ENCODE peak calls at places on chromosome 15, in five cellular contexts. One of them, this sample, is unnamed. For H3K27me3, the result is how much of the 10 kb centered on the place peaks cover.

GRCh38 chr15:81813215-81813614 is 232.6 kb downstream of the MEX3B start:
- DNase-seq in tibial nerve: no peak
- DNase-seq in pancreas: no peak
- DNase-seq in left lung: no peak
- DNase-seq in left ventricle myocardium inferior: no peak
- DNase-seq in this sample: no peak

GRCh38 chr15:38216763-38217162 is 35.9 kb upstream of the SPRED1 start:
- DNase-seq in tibial nerve: no peak
- DNase-seq in pancreas: no peak
- DNase-seq in left lung: no peak
- DNase-seq in left ventricle myocardium inferior: no peak
- DNase-seq in this sample: no peak

GRCh38 chr15:25173241-25174028 is 218.6 kb downstream of the SNRPN start:
- DNase-seq in tibial nerve: no peak
- DNase-seq in pancreas: peak
- DNase-seq in left lung: no peak
- DNase-seq in left ventricle myocardium inferior: no peak
- DNase-seq in this sample: peak

GRCh38 chr15:99954361-99955180 is 221.3 kb upstream of the LYSMD4 start:
- DNase-seq in tibial nerve: peak
- DNase-seq in pancreas: no peak
- DNase-seq in left lung: peak
- DNase-seq in left ventricle myocardium inferior: no peak
- DNase-seq in this sample: no peak

GRCh38 chr15:41806291-41807181 is 21.4 kb upstream of the JMJD7 start:
- DNase-seq in tibial nerve: no peak
- DNase-seq in pancreas: no peak
- DNase-seq in left lung: peak
- DNase-seq in left ventricle myocardium inferior: peak
- DNase-seq in this sample: no peak

GRCh38 chr15:44308874-44309273 is 20.4 kb downstream of the GOLM2 start:
- DNase-seq in tibial nerve: no peak
- DNase-seq in pancreas: no peak
- DNase-seq in left lung: no peak
- DNase-seq in left ventricle myocardium inferior: no peak
- DNase-seq in this sample: no peak

GRCh38 chr15:39880718-39881387 is 39.2 kb downstream of the GPR176 start:
- DNase-seq in tibial nerve: no peak
- DNase-seq in pancreas: no peak
- DNase-seq in left lung: no peak
- DNase-seq in left ventricle myocardium inferior: no peak
- DNase-seq in this sample: no peak

GRCh38 chr15:28114114-28114455 is 15.0 kb upstream of the OCA2 start:
- DNase-seq in tibial nerve: no peak
- DNase-seq in pancreas: no peak
- DNase-seq in left lung: no peak
- DNase-seq in left ventricle myocardium inferior: no peak
- DNase-seq in this sample: no peak

GRCh38 chr15:75058127-75058905 is 34.9 kb downstream of the PPCDC start:
- DNase-seq in tibial nerve: no peak
- DNase-seq in pancreas: no peak
- DNase-seq in left lung: no peak
- DNase-seq in left ventricle myocardium inferior: no peak
- DNase-seq in this sample: no peak

GRCh38 chr15:33007295-33007855 is 187.1 kb downstream of the FMN1 start:
- DNase-seq in tibial nerve: no peak
- DNase-seq in pancreas: no peak
- DNase-seq in left lung: no peak
- DNase-seq in left ventricle myocardium inferior: no peak
- DNase-seq in this sample: no peak

GRCh38 chr15:66285462-66286280 is 7.7 kb upstream of the DIS3L start:
- DNase-seq in tibial nerve: no peak
- DNase-seq in pancreas: no peak
- DNase-seq in left lung: no peak
- DNase-seq in left ventricle myocardium inferior: no peak
- DNase-seq in this sample: no peak

GRCh38 chr15:74633781-74634180 is 18.1 kb downstream of the CLK3 start:
- DNase-seq in tibial nerve: no peak
- DNase-seq in pancreas: no peak
- DNase-seq in left lung: no peak
- DNase-seq in left ventricle myocardium inferior: no peak
- DNase-seq in this sample: no peak

GRCh38 chr15:93466380-93466779 is 377.4 kb upstream of the RGMA start:
- DNase-seq in tibial nerve: no peak
- DNase-seq in pancreas: no peak
- DNase-seq in left lung: no peak
- DNase-seq in left ventricle myocardium inferior: no peak
- DNase-seq in this sample: no peak

GRCh38 chr15:45199136-45199810 is 11.5 kb upstream of the SHF start:
- DNase-seq in tibial nerve: peak
- DNase-seq in pancreas: no peak
- DNase-seq in left lung: no peak
- DNase-seq in left ventricle myocardium inferior: no peak
- DNase-seq in this sample: peak

GRCh38 chr15:63870043-63870394 is 36.3 kb upstream of the HERC1 start:
- DNase-seq in tibial nerve: no peak
- DNase-seq in pancreas: no peak
- DNase-seq in left lung: no peak
- DNase-seq in left ventricle myocardium inferior: no peak
- DNase-seq in this sample: no peak

GRCh38 chr15:38842991-38843610 is 278.5 kb upstream of the RASGRP1 start:
- DNase-seq in tibial nerve: no peak
- DNase-seq in pancreas: no peak
- DNase-seq in left lung: no peak
- DNase-seq in left ventricle myocardium inferior: no peak
- DNase-seq in this sample: no peak

GRCh38 chr15:43214592-43215295 is 6.1 kb downstream of the EPB42 start:
- DNase-seq in tibial nerve: no peak
- DNase-seq in pancreas: no peak
- DNase-seq in left lung: no peak
- DNase-seq in left ventricle myocardium inferior: no peak
- DNase-seq in this sample: no peak

GRCh38 chr15:64857421-64857820 is 15.7 kb downstream of the PLEKHO2 start:
- DNase-seq in tibial nerve: no peak
- DNase-seq in pancreas: no peak
- DNase-seq in left lung: no peak
- DNase-seq in left ventricle myocardium inferior: no peak
- DNase-seq in this sample: no peak

GRCh38 chr15:66704783-66705113 is 2.7 kb downstream of the SMAD6 start:
- DNase-seq in tibial nerve: no peak
- DNase-seq in pancreas: peak
- DNase-seq in left lung: peak
- DNase-seq in left ventricle myocardium inferior: no peak
- DNase-seq in this sample: no peak

GRCh38 chr15:89203705-89204273 is 17.6 kb downstream of the RLBP1 start:
- DNase-seq in tibial nerve: no peak
- DNase-seq in pancreas: no peak
- DNase-seq in left lung: no peak
- DNase-seq in left ventricle myocardium inferior: no peak
- DNase-seq in this sample: no peak

GRCh38 chr15:81033508-81033907 is 32.8 kb downstream of the TLNRD1 start:
- DNase-seq in tibial nerve: no peak
- DNase-seq in pancreas: no peak
- DNase-seq in left lung: no peak
- DNase-seq in left ventricle myocardium inferior: no peak
- DNase-seq in this sample: no peak

GRCh38 chr15:62896969-62897486 is 145.5 kb upstream of the TPM1 start:
- DNase-seq in tibial nerve: peak
- DNase-seq in pancreas: peak
- DNase-seq in left lung: peak
- DNase-seq in left ventricle myocardium inferior: peak
- DNase-seq in this sample: no peak

GRCh38 chr15:25903024-25903581 is 40.0 kb upstream of the ATP10A start:
- DNase-seq in tibial nerve: no peak
- DNase-seq in pancreas: no peak
- DNase-seq in left lung: no peak
- DNase-seq in left ventricle myocardium inferior: no peak
- DNase-seq in this sample: no peak

GRCh38 chr15:48798319-48798718 is 12.6 kb downstream of the CEP152 start:
- DNase-seq in tibial nerve: no peak
- DNase-seq in pancreas: no peak
- DNase-seq in left lung: no peak
- DNase-seq in left ventricle myocardium inferior: no peak
- DNase-seq in this sample: no peak

GRCh38 chr15:33086500-33087141 is 107.9 kb downstream of the FMN1 start:
- DNase-seq in tibial nerve: no peak
- DNase-seq in pancreas: no peak
- DNase-seq in left lung: no peak
- DNase-seq in left ventricle myocardium inferior: no peak
- DNase-seq in this sample: peak

GRCh38 chr15:92650256-92650655 is 5.3 kb downstream of the FAM174B start:
- DNase-seq in tibial nerve: no peak
- DNase-seq in pancreas: no peak
- DNase-seq in left lung: no peak
- DNase-seq in left ventricle myocardium inferior: no peak
- DNase-seq in this sample: no peak

GRCh38 chr15:84748274-84749110 is at the start of gene ZNF592:
- DNase-seq in tibial nerve: peak
- DNase-seq in pancreas: peak
- DNase-seq in left lung: peak
- DNase-seq in left ventricle myocardium inferior: peak
- DNase-seq in this sample: peak

GRCh38 chr15:62981071-62981470 is 61.5 kb upstream of the TPM1 start:
- DNase-seq in tibial nerve: no peak
- DNase-seq in pancreas: no peak
- DNase-seq in left lung: no peak
- DNase-seq in left ventricle myocardium inferior: no peak
- DNase-seq in this sample: no peak

GRCh38 chr15:35872577-35872976 is 326.6 kb upstream of the DPH6 start:
- DNase-seq in tibial nerve: no peak
- DNase-seq in pancreas: no peak
- DNase-seq in left lung: no peak
- DNase-seq in left ventricle myocardium inferior: no peak
- DNase-seq in this sample: no peak

GRCh38 chr15:64891546-64891945 is 20.2 kb upstream of the ANKDD1A start:
- DNase-seq in tibial nerve: no peak
- DNase-seq in pancreas: no peak
- DNase-seq in left lung: no peak
- DNase-seq in left ventricle myocardium inferior: peak
- DNase-seq in this sample: no peak

GRCh38 chr15:48358681-48359152 is 27.5 kb downstream of the DUT start:
- DNase-seq in tibial nerve: peak
- DNase-seq in pancreas: no peak
- DNase-seq in left lung: no peak
- DNase-seq in left ventricle myocardium inferior: no peak
- DNase-seq in this sample: no peak

GRCh38 chr15:79167776-79168175 is 77.2 kb upstream of the RASGRF1 start:
- DNase-seq in tibial nerve: no peak
- DNase-seq in pancreas: no peak
- DNase-seq in left lung: no peak
- DNase-seq in left ventricle myocardium inferior: no peak
- DNase-seq in this sample: no peak

GRCh38 chr15:79166311-79166955 is 75.9 kb upstream of the RASGRF1 start:
- DNase-seq in tibial nerve: no peak
- DNase-seq in pancreas: no peak
- DNase-seq in left lung: no peak
- DNase-seq in left ventricle myocardium inferior: no peak
- DNase-seq in this sample: no peak

GRCh38 chr15:79170256-79170664 is 79.7 kb upstream of the RASGRF1 start:
- DNase-seq in tibial nerve: no peak
- DNase-seq in pancreas: no peak
- DNase-seq in left lung: no peak
- DNase-seq in left ventricle myocardium inferior: peak
- DNase-seq in this sample: no peak

GRCh38 chr15:79169531-79170123 is 79.0 kb upstream of the RASGRF1 start:
- DNase-seq in tibial nerve: no peak
- DNase-seq in pancreas: no peak
- DNase-seq in left lung: no peak
- DNase-seq in left ventricle myocardium inferior: no peak
- DNase-seq in this sample: no peak

DNA sequence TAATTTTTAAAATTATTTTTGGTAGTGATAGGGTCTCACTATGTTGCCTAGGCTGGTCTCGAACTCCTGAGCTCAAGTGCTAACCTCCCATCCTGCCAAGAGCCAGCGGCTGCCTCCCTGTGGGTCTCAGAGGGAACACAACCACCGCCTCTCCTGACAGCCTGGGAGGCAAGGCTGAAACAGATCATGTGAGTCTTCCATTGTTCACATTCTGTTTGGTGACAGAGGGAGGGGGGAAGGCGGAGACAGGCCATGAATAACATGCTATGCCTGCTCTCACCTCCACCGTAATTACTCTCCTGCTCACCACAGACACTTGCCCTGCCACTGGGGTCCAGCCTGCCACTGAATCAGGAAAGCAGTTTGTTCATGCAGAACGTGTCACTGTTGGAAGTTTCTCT is 78.3 kb upstream of the RASGRF1 start:
- DNase-seq in tibial nerve: no peak
- DNase-seq in pancreas: no peak
- DNase-seq in left lung: no peak
- DNase-seq in left ventricle myocardium inferior: peak
- DNase-seq in this sample: no peak
- H3K27me3 ChIP-seq in tibial nerve: under half
- H3K27me3 ChIP-seq in pancreas: under half
- H3K27me3 ChIP-seq in left lung: under half
- H3K27me3 ChIP-seq in left ventricle myocardium inferior: under half
- H3K27me3 ChIP-seq in this sample: under half

DNA sequence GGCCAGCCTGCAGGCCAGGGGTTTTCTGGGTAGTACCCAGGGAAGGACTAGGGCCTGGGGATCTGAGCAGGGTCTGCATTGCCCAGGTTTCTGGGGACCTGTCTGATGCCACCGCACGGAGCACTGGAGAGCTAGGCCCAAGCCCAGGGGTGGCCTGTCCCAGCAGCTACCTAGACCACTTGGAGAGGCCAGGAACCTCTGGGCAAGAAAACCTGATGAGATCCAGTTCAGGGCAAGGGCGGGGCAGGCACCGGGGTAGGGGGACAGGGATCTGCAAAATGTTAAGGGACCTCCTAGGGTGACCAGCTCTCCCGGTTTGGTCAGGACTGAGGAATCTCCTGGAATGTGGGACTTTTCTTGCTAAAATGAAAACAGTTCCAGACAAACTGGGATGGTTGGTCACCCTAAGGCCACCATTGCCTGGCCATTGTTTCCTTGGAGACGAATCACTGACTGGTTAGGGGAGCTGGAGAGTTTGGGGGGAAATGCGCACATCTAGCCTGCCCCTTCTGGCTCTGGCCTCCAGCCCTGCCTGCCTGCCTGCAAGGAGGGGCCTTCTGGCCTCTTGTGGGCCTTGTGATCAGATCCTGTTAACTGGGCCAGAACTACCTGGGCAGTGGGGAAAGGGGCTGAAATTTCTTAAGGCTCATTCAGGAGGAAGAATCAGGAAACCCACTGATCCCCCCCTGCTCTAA is 117.4 kb upstream of the TLE3 start:
- DNase-seq in tibial nerve: no peak
- DNase-seq in pancreas: no peak
- DNase-seq in left lung: no peak
- DNase-seq in left ventricle myocardium inferior: no peak
- DNase-seq in this sample: no peak
- H3K27ac ChIP-seq in tibial nerve: no peak
- H3K27ac ChIP-seq in pancreas: no peak
- H3K27ac ChIP-seq in left lung: no peak
- H3K27ac ChIP-seq in left ventricle myocardium inferior: no peak
- H3K27ac ChIP-seq in this sample: no peak

GRCh38 chr15:57777034-57777433 is 70.5 kb downstream of the POLR2M start:
- DNase-seq in tibial nerve: no peak
- DNase-seq in pancreas: no peak
- DNase-seq in left lung: no peak
- DNase-seq in left ventricle myocardium inferior: no peak
- DNase-seq in this sample: no peak
- H3K27me3 ChIP-seq in tibial nerve: under half
- H3K27me3 ChIP-seq in pancreas: under half
- H3K27me3 ChIP-seq in left lung: under half
- H3K27me3 ChIP-seq in left ventricle myocardium inferior: under half
- H3K27me3 ChIP-seq in this sample: under half

GRCh38 chr15:46408312-46408711 is 773.5 kb downstream of the SQOR start:
- DNase-seq in tibial nerve: no peak
- DNase-seq in pancreas: no peak
- DNase-seq in left lung: no peak
- DNase-seq in left ventricle myocardium inferior: no peak
- DNase-seq in this sample: no peak
- H3K27ac ChIP-seq in tibial nerve: no peak
- H3K27ac ChIP-seq in pancreas: no peak
- H3K27ac ChIP-seq in left lung: no peak
- H3K27ac ChIP-seq in left ventricle myocardium inferior: peak
- H3K27ac ChIP-seq in this sample: no peak

This sample was measured in naive thymus-derived CD4-positive, alpha-beta T cell.